ENCODE peak calls at places on chromosomes 12 and 14, in seven cellular contexts. B is fibroblast of lung, Q is PC-9, I is GM23338, O is endothelial cell of umbilical vein, N is hepatocyte, G is PC-3. Z is an unnamed sample. For H3K4me1, the result is how much of the 10 kb centered on the place peaks cover.

GRCh38 chr14:59631237-59631636 is 54.6 kb upstream of the CCDC175 start:
- DNase-seq in B (peak), Q (no peak), I (peak), O (no peak), N (no peak), G (peak), Z (no peak)

GRCh38 chr14:65301862-65302539 is 110.5 kb upstream of the FUT8 start:
- DNase-seq in B (no peak), Q (no peak), I (no peak), O (no peak), N (no peak), G (peak), Z (no peak)

GRCh38 chr12:95959107-95959506 is 16.0 kb downstream of the AMDHD1 start:
- DNase-seq in B (peak), Q (no peak), I (peak), O (peak), N (no peak), G (peak), Z (no peak)

GRCh38 chr12:52353766-52354165 is 13.5 kb downstream of the KRT85 start:
- DNase-seq in B (no peak), Q (no peak), I (no peak), O (no peak), N (no peak), G (no peak), Z (no peak)

GRCh38 chr14:91113829-91114078 is at the start of gene DGLUCY:
- DNase-seq in B (peak), Q (no peak), I (no peak), O (no peak), N (peak), G (no peak), Z (no peak)

GRCh38 chr12:123118397-123118945 is 32.4 kb downstream of the PITPNM2 start:
- DNase-seq in B (peak), Q (no peak), I (no peak), O (no peak), N (no peak), G (no peak), Z (no peak)

GRCh38 chr12:24378548-24379011 is 429.1 kb upstream of the SOX5 start:
- DNase-seq in B (peak), Q (no peak), I (peak), O (no peak), N (peak), G (no peak), Z (no peak)

GRCh38 chr12:5258966-5259365 is 172.9 kb upstream of the NTF3 start:
- DNase-seq in B (no peak), Q (no peak), I (no peak), O (no peak), N (no peak), G (no peak), Z (no peak)

GRCh38 chr14:105876829-105877228 is 350.4 kb downstream of the TMEM121 start:
- DNase-seq in B (no peak), Q (no peak), I (no peak), O (no peak), N (no peak), G (no peak), Z (no peak)

GRCh38 chr14:56860441-56860840 is 50.2 kb upstream of the OTX2 start:
- DNase-seq in B (no peak), Q (no peak), I (no peak), O (no peak), N (no peak), G (no peak), Z (no peak)

GRCh38 chr14:56858422-56858821 is 48.1 kb upstream of the OTX2 start:
- DNase-seq in B (no peak), Q (no peak), I (peak), O (no peak), N (peak), G (no peak), Z (no peak)

GRCh38 chr14:56857206-56857605 is 46.9 kb upstream of the OTX2 start:
- DNase-seq in B (no peak), Q (no peak), I (no peak), O (no peak), N (no peak), G (no peak), Z (no peak)

GRCh38 chr14:56854325-56854724 is 44.0 kb upstream of the OTX2 start:
- DNase-seq in B (no peak), Q (no peak), I (no peak), O (no peak), N (no peak), G (no peak), Z (no peak)

GRCh38 chr14:56855891-56856461 is 45.7 kb upstream of the OTX2 start:
- DNase-seq in B (no peak), Q (no peak), I (peak), O (no peak), N (peak), G (no peak), Z (no peak)
- TF ChIP-seq EZH2 in B (no peak), Q (no peak), I (no peak), O (no peak), N (no peak), G (no peak), Z (no peak)

GRCh38 chr14:100123618-100124017 is 35.8 kb downstream of the DEGS2 start:
- DNase-seq in B (no peak), Q (no peak), I (no peak), O (no peak), N (no peak), G (no peak), Z (no peak)

GRCh38 chr14:100119251-100119650 is 40.2 kb downstream of the DEGS2 start:
- DNase-seq in B (no peak), Q (no peak), I (no peak), O (no peak), N (no peak), G (no peak), Z (no peak)

GRCh38 chr14:100120522-100121269 is 38.7 kb downstream of the DEGS2 start:
- DNase-seq in B (no peak), Q (no peak), I (no peak), O (no peak), N (no peak), G (no peak), Z (no peak)

GRCh38 chr14:100122481-100123215 is 36.8 kb downstream of the DEGS2 start:
- DNase-seq in B (peak), Q (no peak), I (no peak), O (no peak), N (no peak), G (no peak), Z (no peak)

GRCh38 chr14:100121643-100122480 is 37.6 kb downstream of the DEGS2 start:
- DNase-seq in B (no peak), Q (no peak), I (no peak), O (no peak), N (no peak), G (no peak), Z (no peak)
- H3K27ac ChIP-seq in B (no peak), Q (no peak), I (no peak), O (no peak), N (no peak), G (no peak), Z (no peak)

GRCh38 chr14:95486875-95487668 is 29.4 kb downstream of the SYNE3 start:
- DNase-seq in B (no peak), Q (no peak), I (no peak), O (no peak), N (no peak), G (no peak), Z (no peak)
- H3K4me1 ChIP-seq in B (under half), Q (under half), I (under half), O (under half), N (under half), G (under half), Z (under half)

DNA sequence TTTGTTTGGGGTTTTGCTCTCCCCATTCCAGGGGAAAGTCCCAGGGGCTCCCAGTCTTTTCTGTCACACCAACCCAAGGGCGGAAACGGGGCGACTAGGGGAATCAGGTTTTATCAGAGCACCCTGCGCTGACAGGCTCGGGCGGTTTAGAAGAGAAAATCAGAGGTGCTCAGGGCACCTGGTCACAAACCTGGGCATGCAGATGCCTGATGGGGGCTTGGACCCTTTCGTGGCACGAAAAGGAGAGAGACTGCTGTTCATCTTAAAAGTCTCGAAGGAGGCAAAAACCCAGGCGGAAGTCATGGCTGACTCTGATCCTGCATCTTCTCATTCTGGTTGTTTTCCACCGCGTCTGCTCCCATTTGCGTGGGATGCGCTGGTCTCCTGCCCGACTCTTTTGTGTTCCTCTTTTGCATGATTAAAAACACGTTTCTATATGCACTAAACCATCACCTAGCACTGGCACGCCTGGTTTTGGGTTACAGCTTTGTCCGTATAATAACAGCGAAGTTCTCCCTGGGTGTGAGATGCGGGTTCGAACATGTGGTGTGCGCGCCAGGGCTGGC is 13.2 kb downstream of the OTX2 start:
- DNase-seq in B (no peak), Q (no peak), I (peak), O (no peak), N (no peak), G (no peak), Z (no peak)
- TF ChIP-seq EZH2 in B (no peak), Q (no peak), I (no peak), O (no peak), N (no peak), G (no peak), Z (peak)

GRCh38 chr12:42679402-42679801 is 89.9 kb upstream of the PRICKLE1 start:
- DNase-seq in B (peak), Q (no peak), I (no peak), O (no peak), N (peak), G (peak), Z (no peak)
- H3K27ac ChIP-seq in B (no peak), Q (no peak), I (no peak), O (no peak), N (peak), G (no peak), Z (no peak)

GRCh38 chr12:121828826-121829225 is 25.0 kb downstream of the SETD1B start:
- DNase-seq in B (no peak), Q (no peak), I (no peak), O (no peak), N (no peak), G (no peak), Z (no peak)

GRCh38 chr12:121830588-121831265 is 26.9 kb downstream of the SETD1B start:
- DNase-seq in B (no peak), Q (no peak), I (no peak), O (no peak), N (no peak), G (no peak), Z (no peak)

GRCh38 chr12:121830134-121830533 is 26.3 kb downstream of the SETD1B start:
- DNase-seq in B (no peak), Q (no peak), I (no peak), O (no peak), N (no peak), G (no peak), Z (no peak)

GRCh38 chr12:121829250-121829918 is 25.6 kb downstream of the SETD1B start:
- DNase-seq in B (no peak), Q (no peak), I (no peak), O (no peak), N (no peak), G (no peak), Z (no peak)

DNA sequence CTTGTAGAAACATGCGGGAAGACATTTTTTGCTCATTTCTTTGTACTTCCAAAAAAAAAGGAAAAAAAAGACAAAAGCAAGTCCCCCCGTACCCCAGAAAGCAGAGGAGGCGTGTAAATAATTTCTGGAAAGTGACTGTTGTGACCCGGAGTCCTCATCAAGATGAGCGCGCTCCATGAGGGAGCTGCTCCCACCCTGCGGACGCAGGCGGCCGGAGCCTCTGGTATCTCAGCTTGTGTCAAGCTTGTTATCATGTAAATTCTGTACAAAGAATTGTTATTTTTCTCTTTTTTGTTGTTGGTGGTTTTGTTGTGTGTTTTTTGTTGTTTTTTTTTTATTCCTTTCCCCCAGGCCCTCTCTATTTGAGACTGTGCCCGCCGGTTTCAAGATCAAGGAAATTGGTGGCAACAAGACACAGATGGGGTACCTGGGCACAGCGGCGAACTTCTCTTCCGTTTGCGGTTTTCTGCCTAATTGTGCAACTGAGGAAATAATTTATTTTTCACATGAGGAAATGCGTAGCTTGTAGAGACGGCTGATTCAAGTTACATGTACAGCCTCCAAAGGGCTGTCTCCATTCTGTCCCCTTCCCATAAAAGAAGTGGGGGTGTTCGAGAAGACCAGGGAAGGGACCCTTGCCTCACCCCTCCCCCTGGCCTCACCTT is 27.0 kb downstream of the HPD start:
- DNase-seq in B (no peak), Q (no peak), I (no peak), O (no peak), N (no peak), G (no peak), Z (no peak)
- H3K4me1 ChIP-seq in B (under half), Q (under half), I (under half), O (under half), N (under half), G (under half), Z (under half)

GRCh38 chr14:100901391-100902183 is 1.9 kb downstream of the RTL1 start:
- DNase-seq in B (no peak), Q (no peak), I (no peak), O (no peak), N (no peak), G (no peak), Z (no peak)

GRCh38 chr14:100898935-100899840 is 4.3 kb downstream of the RTL1 start:
- DNase-seq in B (no peak), Q (no peak), I (no peak), O (peak), N (peak), G (no peak), Z (no peak)

GRCh38 chr14:100902295-100902694 is 1.2 kb downstream of the RTL1 start:
- DNase-seq in B (no peak), Q (no peak), I (peak), O (no peak), N (peak), G (peak), Z (no peak)

GRCh38 chr14:100899841-100900771 is 3.4 kb downstream of the RTL1 start:
- DNase-seq in B (no peak), Q (no peak), I (peak), O (peak), N (peak), G (peak), Z (no peak)

DNA sequence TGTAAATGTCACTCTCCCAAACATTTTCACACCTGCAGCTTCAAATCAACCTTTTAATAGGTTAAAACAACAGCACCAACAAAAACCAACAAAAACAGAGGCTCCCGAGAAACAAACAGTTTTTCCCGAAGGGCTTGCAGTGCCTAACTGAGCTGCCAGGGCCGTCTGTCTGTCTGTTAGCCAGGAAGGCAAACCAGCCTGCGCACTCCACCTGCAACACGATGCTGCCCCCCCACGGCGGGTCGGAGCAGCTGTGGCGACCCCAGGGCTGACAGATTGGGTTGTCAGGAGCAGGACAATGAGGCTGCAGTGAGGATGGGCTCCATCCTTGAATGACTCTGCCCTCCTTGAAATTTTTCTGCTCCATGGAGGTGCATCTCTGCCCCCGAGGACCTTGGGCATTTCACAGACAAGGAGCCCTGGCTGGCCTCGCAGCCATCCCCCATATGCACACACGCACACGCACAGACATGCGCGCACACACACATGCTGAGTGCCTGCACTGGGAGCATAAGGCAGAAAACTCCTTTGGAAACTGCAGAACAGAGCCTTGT is 2.6 kb downstream of the RTL1 start:
- DNase-seq in B (no peak), Q (peak), I (peak), O (peak), N (peak), G (peak), Z (no peak)
- TF ChIP-seq EZH2 in B (no peak), Q (no peak), I (no peak), O (no peak), N (no peak), G (no peak), Z (no peak)

DNA sequence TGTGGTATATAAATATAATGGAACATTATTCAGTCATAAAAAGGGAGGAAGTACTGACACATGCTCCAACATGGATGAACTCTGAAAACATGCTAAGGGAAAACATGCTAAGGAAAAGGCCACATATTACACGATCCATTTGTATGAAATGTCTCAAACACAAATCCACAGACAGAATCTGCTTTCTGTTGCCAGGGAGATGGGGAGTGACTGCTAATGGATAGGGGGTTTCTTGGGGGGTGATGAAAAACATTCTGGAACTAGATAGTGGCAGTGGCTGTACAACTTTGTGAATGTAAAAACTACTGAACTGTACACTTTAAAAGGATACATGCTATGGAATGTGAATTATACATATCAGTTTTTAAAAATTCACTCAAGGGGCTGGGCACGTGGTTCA is 6.6 kb downstream of the PPTC7 start:
- DNase-seq in B (no peak), Q (no peak), I (no peak), O (no peak), N (no peak), G (no peak), Z (no peak)
- H3K27ac ChIP-seq in B (no peak), Q (peak), I (no peak), O (no peak), N (no peak), G (peak), Z (peak)